ENCODE peak calls at places on chromosome X, in six cellular contexts. C is endothelial cell, E is type B pancreatic cell, T is AG09309, M is GM10248, Y is right lobe of liver. W is an unnamed sample.

GRCh38 chrX:21374994-21375794 is 976 bp downstream of the CNKSR2 start:
- DNase-seq in C (peak; percentile 3), E (no peak), T (no peak), M (peak; percentile 10), Y (no peak), W (no peak)

GRCh38 chrX:71650333-71650969 is 16.9 kb upstream of the LOC101059915 start:
- DNase-seq in C (no peak), E (no peak), T (no peak), M (no peak), Y (no peak), W (no peak)

GRCh38 chrX:22165732-22166457 is 106.8 kb upstream of the CBLL2 start:
- DNase-seq in C (no peak), E (no peak), T (no peak), M (no peak), Y (no peak), W (no peak)

GRCh38 chrX:21800344-21800770 is 39.1 kb upstream of the MBTPS2 start:
- DNase-seq in C (no peak), E (no peak), T (no peak), M (no peak), Y (no peak), W (no peak)

GRCh38 chrX:135688137-135688536 is 25.3 kb upstream of the CT45A1 start:
- DNase-seq in C (peak; percentile 31), E (no peak), T (no peak), M (no peak), Y (no peak), W (no peak)

GRCh38 chrX:9912341-9912740 is 54.8 kb upstream of the CLDN34 start:
- DNase-seq in C (no peak), E (no peak), T (no peak), M (no peak), Y (no peak), W (no peak)

GRCh38 chrX:15464704-15465103 is 28.4 kb downstream of the PIR start:
- DNase-seq in C (no peak), E (no peak), T (no peak), M (no peak), Y (no peak), W (no peak)

GRCh38 chrX:3184176-3184930 is 143.1 kb downstream of the ARSF start:
- DNase-seq in C (no peak), E (no peak), T (peak; percentile 74), M (no peak), Y (no peak), W (peak; percentile 88)

GRCh38 chrX:13180807-13181206 is 136.4 kb upstream of the FAM9C start:
- DNase-seq in C (no peak), E (no peak), T (peak; percentile 5), M (no peak), Y (no peak), W (no peak)

GRCh38 chrX:69538321-69538876 is 34.3 kb downstream of the NALF2 start:
- DNase-seq in C (peak; percentile 78), E (peak; percentile 83), T (no peak), M (peak; percentile 74), Y (peak; percentile 77), W (peak; percentile 4)

GRCh38 chrX:21873063-21873785 is 17.4 kb downstream of the YY2 start:
- DNase-seq in C (no peak), E (no peak), T (no peak), M (no peak), Y (no peak), W (no peak)

GRCh38 chrX:113033966-113034680 is 193.5 kb upstream of the AMOT start:
- DNase-seq in C (no peak), E (no peak), T (no peak), M (no peak), Y (no peak), W (no peak)

GRCh38 chrX:109709129-109709631 is 23.9 kb downstream of the ACSL4 start:
- DNase-seq in C (no peak), E (no peak), T (no peak), M (peak; percentile 31), Y (no peak), W (no peak)

GRCh38 chrX:2701600-2701999 is 10.5 kb downstream of the CD99 start:
- DNase-seq in C (no peak), E (no peak), T (no peak), M (peak; percentile 26), Y (no peak), W (no peak)

GRCh38 chrX:140762061-140762460 is 52.5 kb downstream of the LINC00632 start:
- DNase-seq in C (peak; percentile 49), E (no peak), T (no peak), M (peak; percentile 24), Y (peak; percentile 46), W (no peak)

GRCh38 chrX:78327370-78328048 is at the start of gene CYSLTR1:
- DNase-seq in C (no peak), E (no peak), T (no peak), M (peak; percentile 8), Y (no peak), W (no peak)

GRCh38 chrX:69080912-69081465 is 84.3 kb downstream of the PJA1 start:
- DNase-seq in C (no peak), E (no peak), T (no peak), M (no peak), Y (no peak), W (no peak)

GRCh38 chrX:48676893-48677270 is 6.7 kb upstream of the WAS start:
- DNase-seq in C (no peak), E (no peak), T (no peak), M (no peak), Y (no peak), W (no peak)

GRCh38 chrX:115946059-115946458 is 224.5 kb upstream of the AGTR2 start:
- DNase-seq in C (no peak), E (no peak), T (no peak), M (no peak), Y (no peak), W (no peak)

GRCh38 chrX:115948018-115948923 is 222.3 kb upstream of the AGTR2 start:
- DNase-seq in C (no peak), E (no peak), T (no peak), M (no peak), Y (no peak), W (no peak)

GRCh38 chrX:115952417-115953092 is 218.0 kb upstream of the AGTR2 start:
- DNase-seq in C (no peak), E (no peak), T (no peak), M (no peak), Y (no peak), W (no peak)

GRCh38 chrX:115949900-115950822 is 220.4 kb upstream of the AGTR2 start:
- DNase-seq in C (no peak), E (no peak), T (no peak), M (no peak), Y (no peak), W (no peak)
- TF ChIP-seq CTCF in C (no peak), E (no peak), T (no peak), M (no peak), Y (peak; percentile 31), W (no peak)

DNA sequence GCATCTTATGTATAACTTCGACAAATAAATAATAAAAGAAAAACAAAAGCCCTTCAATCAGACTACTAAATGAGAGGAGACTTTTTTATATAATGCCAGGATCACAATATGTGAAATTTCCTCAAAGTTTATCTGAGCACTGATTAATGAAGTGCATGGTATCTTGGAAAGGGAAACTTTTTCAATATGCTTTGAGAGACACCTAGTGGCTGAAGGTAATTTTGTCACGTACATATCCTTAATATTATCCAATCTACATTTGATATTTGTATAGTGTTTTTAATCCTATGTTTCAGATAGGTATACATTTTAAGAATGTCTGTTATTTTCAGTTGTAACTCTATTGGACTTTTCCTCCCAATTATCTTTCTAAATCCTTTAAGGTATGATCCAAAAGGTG is 146.8 kb downstream of the KLHL4 start:
- DNase-seq in C (no peak), E (no peak), T (no peak), M (no peak), Y (no peak), W (no peak)
- TF ChIP-seq CTCF in C (peak; percentile 18), E (peak; percentile 84), T (peak; percentile 37), M (peak; percentile 15), Y (peak; percentile 65), W (peak; percentile 24)

GRCh38 chrX:53093748-53094583 is at the start of gene KANTR:
- DNase-seq in C (peak; percentile 74), E (peak; percentile 83), T (peak; percentile 84), M (peak; percentile 84), Y (peak; percentile 87), W (peak; percentile 84)

GRCh38 chrX:53093177-53093655 is 726 bp upstream of the KANTR start:
- DNase-seq in C (peak; percentile 73), E (no peak), T (no peak), M (peak; percentile 68), Y (peak; percentile 72), W (no peak)

GRCh38 chrX:53095796-53096195 is 1.9 kb downstream of the KANTR start:
- DNase-seq in C (no peak), E (no peak), T (no peak), M (no peak), Y (no peak), W (no peak)

GRCh38 chrX:53091354-53091753 is 2.6 kb upstream of the KANTR start:
- DNase-seq in C (no peak), E (no peak), T (no peak), M (no peak), Y (no peak), W (no peak)

DNA sequence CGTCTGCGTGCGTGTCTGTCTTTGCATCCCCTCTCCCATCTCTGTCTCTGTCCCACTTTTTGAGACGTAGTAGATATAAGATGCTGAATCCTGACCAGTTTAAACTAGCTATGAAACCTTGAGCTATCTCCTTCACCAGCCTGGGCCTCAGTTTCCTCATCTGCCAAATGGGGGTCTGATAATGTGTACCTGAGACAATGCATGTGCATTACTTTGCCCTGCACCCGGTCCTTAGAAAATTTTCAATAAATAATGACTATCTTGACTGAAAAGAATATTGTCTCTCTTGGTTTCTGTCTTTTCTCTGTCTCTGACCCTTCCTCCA is 604 bp downstream of the KANTR start:
- DNase-seq in C (no peak), E (no peak), T (no peak), M (no peak), Y (no peak), W (no peak)
- TF ChIP-seq CTCF in C (no peak), E (no peak), T (no peak), M (no peak), Y (no peak), W (no peak)

DNA sequence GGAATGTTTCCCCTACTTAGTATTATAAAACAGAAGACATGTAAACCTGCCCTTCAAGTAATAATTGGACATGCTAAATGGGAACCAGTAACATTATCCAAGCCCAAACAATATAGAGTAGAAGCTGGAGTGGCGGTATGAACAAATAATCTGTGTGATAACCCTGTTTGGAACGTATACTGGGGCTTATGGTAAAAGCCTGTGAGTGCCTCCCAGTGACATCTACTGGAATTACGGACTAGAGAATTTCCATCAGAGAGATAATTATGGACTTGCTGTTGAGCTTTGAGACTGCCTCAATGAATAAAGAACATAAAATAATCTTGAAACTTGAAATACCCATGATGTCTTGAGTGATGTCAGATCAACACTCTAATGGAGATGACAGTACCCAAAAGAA is 406.3 kb upstream of the GRIA3 start:
- DNase-seq in C (no peak), E (no peak), T (no peak), M (no peak), Y (no peak), W (no peak)
- TF ChIP-seq CTCF in C (no peak), E (no peak), T (no peak), M (no peak), Y (peak; percentile 30), W (no peak)

GRCh38 chrX:16719334-16720084 is at the start of gene SYAP1:
- DNase-seq in C (peak; percentile 87), E (peak; percentile 99), T (peak; percentile 93), M (peak; percentile 87), Y (peak; percentile 95), W (peak; percentile 90)
- TF ChIP-seq CTCF in C (no peak), E (no peak), T (no peak), M (no peak), Y (no peak), W (no peak)